ENCODE peak calls at places on chromosomes 6 and 20, in five cellular contexts. B, A, C, S and U are unnamed samples.

GRCh38 chr6:13311155-13311554 is 17.2 kb downstream of the TBC1D7 start:
- DNase-seq in A (no peak), C (no peak), S (no peak), B (no peak), U (no peak)

GRCh38 chr20:2296545-2297351 is 947 bp downstream of the TGM3 start:
- DNase-seq in A (no peak), B (no peak), C (no peak), S (no peak), U (no peak)

GRCh38 chr6:137188855-137189254 is 15.4 kb upstream of the IL22RA2 start:
- DNase-seq in C (no peak), A (no peak), S (no peak), B (no peak), U (no peak)

GRCh38 chr20:23115823-23116222 is 29.7 kb upstream of the CD93 start:
- DNase-seq in C (no peak), B (no peak), S (no peak), A (no peak), U (no peak)

GRCh38 chr20:49542514-49542991 is 25.4 kb downstream of the PTGIS start:
- DNase-seq in A (no peak), S (no peak), B (no peak), C (no peak), U (no peak)

GRCh38 chr6:68160348-68160747 is 474.7 kb upstream of the ADGRB3 start:
- DNase-seq in B (no peak), A (no peak), S (no peak), C (no peak), U (no peak)

GRCh38 chr6:132780770-132781371 is 17.6 kb downstream of the SLC18B1 start:
- DNase-seq in S (no peak), B (no peak), A (peak), C (no peak), U (peak)

GRCh38 chr6:7590918-7591302 is 912 bp downstream of the SNRNP48 start:
- DNase-seq in B (no peak), S (no peak), A (peak), C (no peak), U (no peak)

GRCh38 chr20:61430228-61430624 is 178.2 kb downstream of the CDH4 start:
- DNase-seq in C (no peak), A (no peak), S (no peak), B (peak), U (no peak)

GRCh38 chr6:14478396-14479225 is 361.0 kb downstream of the CD83 start:
- DNase-seq in C (no peak), B (no peak), S (no peak), A (peak), U (no peak)

GRCh38 chr6:141677598-141678211 is 455.0 kb upstream of the GJE1 start:
- DNase-seq in B (no peak), C (no peak), S (no peak), A (peak), U (peak)

GRCh38 chr6:156189714-156190113 is 587.5 kb upstream of the ARID1B start:
- DNase-seq in B (no peak), S (no peak), A (no peak), C (no peak), U (no peak)

GRCh38 chr6:143405381-143406154 is 44.9 kb downstream of the ADAT2 start:
- DNase-seq in B (no peak), S (no peak), C (no peak), A (peak), U (peak)

GRCh38 chr6:156816505-156816904 is 39.3 kb downstream of the ARID1B start:
- DNase-seq in C (no peak), A (peak), B (peak), S (no peak), U (no peak)

GRCh38 chr20:62111148-62111547 is 11.1 kb upstream of the LSM14B start:
- DNase-seq in C (no peak), S (no peak), A (no peak), B (no peak), U (no peak)

GRCh38 chr20:61953037-61953788 is 112.5 kb downstream of the TAF4 start:
- DNase-seq in S (no peak), A (no peak), B (peak), C (no peak), U (no peak)

GRCh38 chr6:42766163-42766670 is 15.6 kb upstream of the BICRAL start:
- DNase-seq in S (no peak), A (peak), B (no peak), C (no peak), U (peak)

GRCh38 chr6:92181347-92181746 is 1238.0 kb downstream of the EPHA7 start:
- DNase-seq in B (no peak), S (no peak), A (no peak), C (no peak), U (no peak)

GRCh38 chr6:31575335-31575901 is at the start of gene TNF:
- DNase-seq in B (peak), A (no peak), S (no peak), C (no peak), U (no peak)